ENCODE peak calls at places on chromosomes 12 and 14, in ten cellular contexts. E, S, M, W, J, P, B, U, R and X are unnamed samples.

GRCh38 chr12:52181757-52182156 is 10.1 kb downstream of the KRT80 start:
- DNase-seq in M (no peak), P (no peak), R (no peak), S (peak), B (no peak), J (peak), W (no peak), E (peak), U (peak), X (no peak)

GRCh38 chr12:89267404-89267803 is 84.9 kb downstream of the DUSP6 start:
- DNase-seq in R (no peak), J (no peak), B (no peak), U (no peak), E (no peak), W (no peak), P (no peak), S (no peak), M (no peak), X (no peak)

GRCh38 chr14:101636081-101636560 is 74.8 kb downstream of the DIO3 start:
- DNase-seq in P (no peak), U (no peak), R (no peak), W (no peak), S (no peak), E (no peak), B (no peak), J (no peak), M (no peak), X (no peak)

GRCh38 chr12:113233967-113234366 is 12.7 kb downstream of the TPCN1 start:
- DNase-seq in B (no peak), P (no peak), J (no peak), U (no peak), R (no peak), W (no peak), M (no peak), S (no peak), E (no peak), X (no peak)

GRCh38 chr12:29171421-29172258 is 22.6 kb downstream of the FAR2 start:
- DNase-seq in E (no peak), B (no peak), J (no peak), W (no peak), S (no peak), R (no peak), U (peak), P (no peak), M (no peak), X (no peak)

GRCh38 chr12:110721570-110721969 is 21.1 kb downstream of the PPP1CC start:
- DNase-seq in B (no peak), R (no peak), S (no peak), J (no peak), W (no peak), P (no peak), E (no peak), M (no peak), U (no peak), X (no peak)

GRCh38 chr12:131536337-131536736 is 174.6 kb upstream of the SFSWAP start:
- DNase-seq in J (no peak), U (no peak), S (no peak), B (no peak), W (no peak), R (no peak), E (no peak), M (no peak), P (peak), X (no peak)

GRCh38 chr12:24476310-24476709 is 472.6 kb downstream of the BCAT1 start:
- DNase-seq in B (no peak), P (no peak), R (no peak), S (no peak), U (no peak), W (no peak), J (no peak), M (no peak), E (no peak), X (no peak)

GRCh38 chr14:105050551-105050897 is 14.7 kb downstream of the GPR132 start:
- DNase-seq in E (peak), P (no peak), S (peak), B (no peak), R (no peak), U (no peak), J (peak), M (no peak), W (peak), X (no peak)

GRCh38 chr14:79809849-79810612 is 401.3 kb downstream of the DIO2 start:
- DNase-seq in P (no peak), R (no peak), J (peak), U (no peak), W (peak), M (no peak), S (peak), B (no peak), E (no peak), X (no peak)

GRCh38 chr12:124774462-124775167 is 89.0 kb downstream of the SCARB1 start:
- DNase-seq in J (peak), P (no peak), W (peak), S (peak), B (no peak), U (no peak), R (peak), M (peak), E (no peak), X (no peak)